ENCODE peak calls at places on chromosome 11, in four cellular contexts. F is lung, Y is A549, X is IMR-90. N is an unnamed sample.

GRCh38 chr11:1022411-1022810 is 14.1 kb downstream of the MUC6 start:
- DNase-seq in F (no peak), Y (no peak), X (no peak), N (no peak)

GRCh38 chr11:62245271-62245753 is 3.3 kb downstream of the SCGB1D2 start:
- DNase-seq in F (no peak), Y (peak), X (peak), N (no peak)

GRCh38 chr11:108654994-108655631 is 9.8 kb upstream of the DDX10 start:
- DNase-seq in F (no peak), Y (peak), X (peak), N (no peak)

GRCh38 chr11:32034149-32034548 is 56.7 kb upstream of the RCN1 start:
- DNase-seq in F (no peak), Y (no peak), X (peak), N (no peak)

GRCh38 chr11:116217006-116217405 is 555.8 kb downstream of the BUD13 start:
- DNase-seq in F (peak), Y (peak), X (peak), N (no peak)

GRCh38 chr11:587978-588380 is 11.7 kb downstream of the PHRF1 start:
- DNase-seq in F (no peak), Y (peak), X (peak), N (no peak)

GRCh38 chr11:3126901-3127691 is 38.0 kb downstream of the OSBPL5 start:
- DNase-seq in F (no peak), Y (no peak), X (no peak), N (no peak)

GRCh38 chr11:89175796-89176195 is 1.9 kb upstream of the TYR start:
- DNase-seq in F (no peak), Y (no peak), X (no peak), N (no peak)

GRCh38 chr11:7314811-7315604 is 63.3 kb downstream of the SYT9 start:
- DNase-seq in F (no peak), Y (no peak), X (no peak), N (no peak)

GRCh38 chr11:71165771-71166170 is 86.6 kb downstream of the SHANK2 start:
- DNase-seq in F (no peak), Y (no peak), X (no peak), N (peak)

GRCh38 chr11:67396587-67397398 is 4.9 kb downstream of the PPP1CA start:
- DNase-seq in F (no peak), Y (no peak), X (no peak), N (peak)

GRCh38 chr11:1240771-1241170 is 17.9 kb downstream of the MUC5B start:
- DNase-seq in F (no peak), Y (no peak), X (no peak), N (no peak)

GRCh38 chr11:18313985-18314763 is 7.8 kb downstream of the HPS5 start:
- DNase-seq in F (no peak), Y (no peak), X (peak), N (no peak)

GRCh38 chr11:86608251-86608799 is 64.1 kb downstream of the ME3 start:
- DNase-seq in F (peak), Y (peak), X (peak), N (no peak)

GRCh38 chr11:7516488-7516887 is 2.7 kb downstream of the PPFIBP2 start:
- DNase-seq in F (no peak), Y (no peak), X (no peak), N (no peak)

GRCh38 chr11:25633230-25633629 is 698.7 kb upstream of the ANO3 start:
- DNase-seq in F (no peak), Y (no peak), X (no peak), N (no peak)

GRCh38 chr11:7165911-7166310 is 77.1 kb downstream of the RBMXL2 start:
- DNase-seq in F (no peak), Y (no peak), X (no peak), N (no peak)

GRCh38 chr11:126156814-126157213 is 54.6 kb downstream of the RPUSD4 start:
- DNase-seq in F (no peak), Y (no peak), X (no peak), N (no peak)

GRCh38 chr11:44338031-44338430 is 28.1 kb upstream of the ALX4 start:
- DNase-seq in F (no peak), Y (no peak), X (no peak), N (no peak)

GRCh38 chr11:9017773-9018172 is 14.0 kb upstream of the NRIP3 start:
- DNase-seq in F (peak), Y (no peak), X (peak), N (peak)

GRCh38 chr11:10429526-10429925 is 25.5 kb upstream of the AMPD3 start:
- DNase-seq in F (no peak), Y (no peak), X (no peak), N (no peak)

GRCh38 chr11:68436985-68437926 is 23.3 kb upstream of the PPP6R3 start:
- DNase-seq in F (no peak), Y (peak), X (peak), N (no peak)

GRCh38 chr11:59164028-59164427 is 7.9 kb upstream of the DTX4 start:
- DNase-seq in F (no peak), Y (no peak), X (no peak), N (no peak)

GRCh38 chr11:117415358-117415896 is 87.8 kb downstream of the CEP164 start:
- DNase-seq in F (no peak), Y (no peak), X (no peak), N (no peak)

GRCh38 chr11:77144854-77145428 is 16.9 kb downstream of the MYO7A start:
- DNase-seq in F (no peak), Y (no peak), X (no peak), N (no peak)

GRCh38 chr11:128714881-128715280 is 21.0 kb downstream of the FLI1 start:
- DNase-seq in F (no peak), Y (no peak), X (peak), N (no peak)

GRCh38 chr11:32006799-32007388 is 84.0 kb upstream of the RCN1 start:
- DNase-seq in F (no peak), Y (peak), X (peak), N (no peak)

GRCh38 chr11:44454686-44455085 is 110.8 kb upstream of the CD82 start:
- DNase-seq in F (no peak), Y (no peak), X (no peak), N (no peak)

GRCh38 chr11:10058356-10058755 is 235.7 kb downstream of the SBF2 start:
- DNase-seq in F (no peak), Y (no peak), X (peak), N (no peak)

DNA sequence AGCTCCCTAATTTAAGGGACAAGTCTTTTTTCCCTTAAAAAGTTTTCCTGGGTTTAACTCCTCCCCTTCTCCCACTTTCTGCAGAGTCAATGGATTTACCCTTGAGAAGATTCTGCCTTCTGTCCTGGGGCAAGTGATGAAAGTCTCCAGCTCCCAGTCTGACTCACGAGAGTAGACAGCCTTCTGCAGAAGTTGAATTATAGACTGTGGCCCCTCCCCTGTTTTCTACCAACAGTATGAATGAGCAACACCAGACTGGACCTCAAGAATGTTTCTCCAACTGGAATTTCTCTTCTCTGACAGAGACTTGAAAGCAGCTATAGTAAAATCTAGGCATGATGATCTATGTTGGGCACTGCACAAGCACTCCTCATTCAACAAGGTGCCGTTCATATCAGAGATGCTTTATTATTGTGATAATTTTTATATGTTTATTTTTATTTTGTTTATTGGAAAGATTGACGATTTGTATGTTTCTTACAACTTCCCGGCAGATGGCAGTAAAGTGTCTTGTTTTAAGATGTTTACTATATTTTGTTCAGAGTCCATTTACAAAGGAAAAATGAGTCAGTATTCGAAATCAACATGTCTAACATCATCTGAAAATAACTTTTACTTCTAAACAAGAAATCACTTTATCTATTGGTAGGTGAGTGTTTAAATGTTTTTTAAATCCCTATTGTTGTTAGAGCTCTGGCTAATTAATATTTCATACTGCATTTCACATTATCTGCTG is 56.6 kb downstream of the LMO2 start:
- DNase-seq in F (no peak), Y (peak), X (peak), N (no peak)
- TF ChIP-seq CTCF in F (no peak), Y (peak), X (peak), N (peak)

DNA sequence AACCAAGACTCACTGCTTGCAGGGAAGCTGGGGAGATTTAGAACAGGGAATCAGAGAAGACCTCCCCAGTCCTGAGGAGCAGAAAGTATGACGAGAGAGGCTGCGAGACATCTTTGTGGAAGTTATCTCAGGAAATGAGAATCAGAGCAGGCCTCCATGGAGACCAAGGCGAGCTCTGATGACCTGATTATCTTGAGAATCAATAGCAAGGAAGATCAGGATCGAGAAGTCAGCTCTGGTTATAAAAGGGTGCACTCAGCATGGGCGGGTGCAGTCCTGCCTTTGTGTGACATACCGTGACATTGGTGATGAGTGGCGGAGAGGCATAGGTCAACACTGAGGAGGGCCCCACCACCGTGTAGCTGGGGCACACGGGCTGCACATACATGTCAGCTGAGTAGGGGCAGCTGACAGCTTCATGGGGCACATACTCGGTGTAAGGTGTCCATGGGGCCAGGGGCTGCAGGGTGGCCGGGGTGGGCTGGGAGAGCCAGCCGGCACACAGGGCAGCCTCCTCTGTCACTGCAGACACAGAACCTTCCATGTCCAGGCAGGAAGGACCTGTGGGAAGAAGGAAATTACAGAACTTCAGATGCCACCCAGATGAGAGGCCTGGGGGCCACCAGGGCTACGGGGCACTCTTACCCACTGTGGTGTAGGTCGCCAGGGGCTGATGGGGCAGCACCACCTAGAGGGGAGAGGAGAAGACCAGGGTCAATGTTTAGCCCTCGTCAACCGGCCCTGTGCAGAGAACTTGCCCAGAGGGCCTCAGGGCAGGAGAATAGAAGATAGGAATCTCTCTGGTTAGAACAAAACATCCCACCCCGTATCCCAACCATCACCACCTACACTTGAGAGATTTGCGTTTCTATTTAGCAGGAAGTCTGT is 21.7 kb downstream of the POU2AF1 start:
- DNase-seq in F (peak), Y (no peak), X (no peak), N (no peak)
- TF ChIP-seq CTCF in F (no peak), Y (no peak), X (no peak), N (no peak)

GRCh38 chr11:133900176-133901105 is 55.1 kb upstream of the SPATA19 start:
- DNase-seq in F (no peak), Y (no peak), X (no peak), N (peak)

GRCh38 chr11:133903056-133903455 is 53.7 kb downstream of the IGSF9B start:
- DNase-seq in F (no peak), Y (no peak), X (no peak), N (no peak)

GRCh38 chr11:133901999-133902398 is 54.8 kb downstream of the IGSF9B start:
- DNase-seq in F (no peak), Y (no peak), X (no peak), N (no peak)

GRCh38 chr11:133902506-133902905 is 54.3 kb downstream of the IGSF9B start:
- DNase-seq in F (no peak), Y (no peak), X (no peak), N (no peak)

GRCh38 chr11:133901316-133901715 is 55.5 kb downstream of the IGSF9B start:
- DNase-seq in F (no peak), Y (no peak), X (no peak), N (peak)
- TF ChIP-seq CTCF in F (no peak), Y (no peak), X (no peak), N (no peak)

GRCh38 chr11:11659567-11660341 is 37.9 kb upstream of the GALNT18 start:
- DNase-seq in F (no peak), Y (peak), X (no peak), N (no peak)
- TF ChIP-seq CTCF in F (no peak), Y (peak), X (no peak), N (no peak)

GRCh38 chr11:113387605-113388211 is at the start of gene ANKK1:
- DNase-seq in F (no peak), Y (no peak), X (no peak), N (no peak)
- TF ChIP-seq CTCF in F (no peak), Y (no peak), X (no peak), N (peak)

GRCh38 chr11:100573911-100574513 is 113.1 kb upstream of the ARHGAP42 start:
- DNase-seq in F (no peak), Y (no peak), X (no peak), N (no peak)

GRCh38 chr11:100578966-100579365 is 108.1 kb upstream of the ARHGAP42 start:
- DNase-seq in F (no peak), Y (no peak), X (peak), N (no peak)

GRCh38 chr11:100576044-100577021 is 110.8 kb upstream of the ARHGAP42 start:
- DNase-seq in F (no peak), Y (peak), X (peak), N (no peak)

GRCh38 chr11:100574894-100575769 is 112.0 kb upstream of the ARHGAP42 start:
- DNase-seq in F (no peak), Y (no peak), X (peak), N (no peak)
- TF ChIP-seq CTCF in F (peak), Y (peak), X (peak), N (peak)

N was measured in osteocyte.